ENCODE peak calls at places on chromosomes 3 and 15, in eight cellular contexts. N is nephron progenitor cell; S is HepG2; Z is GM10248; D is NCI-H345; G is GM13976; P is stimulated activated CD4-positive, alpha-beta T cell treated with anti-CD3 and anti-CD28 coated beads, Interleukin-15, amount 100 ng/mL, for 24 hours; K is H9. F is an unnamed sample.

GRCh38 chr3:74000715-74001114 is 376.0 kb upstream of the PDZRN3 start:
- DNase-seq in G (no peak), P (no peak), K (no peak), N (no peak), Z (no peak), D (no peak), S (no peak), F (no peak)

GRCh38 chr3:143183668-143183970 is 64.0 kb downstream of the CHST2 start:
- DNase-seq in Z (no peak), P (no peak), K (no peak), S (no peak), D (no peak), N (no peak), G (no peak), F (no peak)

GRCh38 chr3:194938845-194939531 is 253.3 kb downstream of the FAM43A start:
- DNase-seq in S (no peak), P (no peak), Z (no peak), N (no peak), G (no peak), D (no peak), K (no peak), F (no peak)

GRCh38 chr15:101496198-101496986 is 6.9 kb upstream of the PCSK6 start:
- DNase-seq in P (no peak), G (peak), D (no peak), N (peak), K (no peak), S (no peak), Z (peak), F (no peak)

GRCh38 chr3:152547153-152547552 is 278.4 kb downstream of the MBNL1 start:
- DNase-seq in Z (no peak), S (no peak), K (no peak), N (no peak), P (no peak), D (no peak), G (no peak), F (no peak)

GRCh38 chr3:112987710-112988334 is 3.0 kb upstream of the GTPBP8 start:
- DNase-seq in S (no peak), Z (no peak), P (no peak), K (no peak), N (no peak), G (no peak), D (no peak), F (no peak)

GRCh38 chr3:102449341-102449740 is 14.5 kb downstream of the ZPLD1 start:
- DNase-seq in G (no peak), P (no peak), Z (no peak), K (no peak), N (no peak), D (no peak), S (no peak), F (no peak)

GRCh38 chr3:189195302-189195701 is 23.5 kb downstream of the TPRG1 start:
- DNase-seq in N (no peak), S (peak), K (peak), Z (no peak), G (no peak), P (peak), D (no peak), F (no peak)

GRCh38 chr15:65391732-65392131 is 13.9 kb upstream of the IGDCC3 start:
- DNase-seq in Z (no peak), N (no peak), P (no peak), D (no peak), G (no peak), K (no peak), S (no peak), F (no peak)

GRCh38 chr3:126167550-126167949 is 12.8 kb downstream of the ALDH1L1 start:
- DNase-seq in S (no peak), D (no peak), K (no peak), N (no peak), Z (no peak), G (no peak), P (no peak), F (no peak)

GRCh38 chr15:35522061-35522460 is 23.9 kb downstream of the DPH6 start:
- DNase-seq in N (no peak), P (no peak), K (no peak), Z (no peak), D (no peak), S (no peak), G (no peak), F (no peak)

GRCh38 chr15:79315623-79316328 is 4.9 kb downstream of the TMED3 start:
- DNase-seq in D (no peak), Z (no peak), K (no peak), P (no peak), N (no peak), S (no peak), G (no peak), F (peak)